ENCODE peak calls at places on chromosomes 16 and 17, in ten cellular contexts. One of them, this sample, is unnamed.

GRCh38 chr17:54903375-54903774 is 2.7 kb downstream of the TOM1L1 start:
- DNase-seq in bronchial epithelial cell: no peak
- DNase-seq in epithelial cell of esophagus: no peak
- DNase-seq in SK-N-SH: peak; percentile 72
- DNase-seq in fibroblast of lung: peak; percentile 23
- DNase-seq in HCT116: no peak
- DNase-seq in GM10248: no peak
- DNase-seq in AG10803: peak; percentile 60
- DNase-seq in breast epithelium: no peak
- DNase-seq in MCF 10A: no peak
- DNase-seq in this sample: no peak

GRCh38 chr16:89581045-89581695 is 5.6 kb downstream of the CPNE7 start:
- DNase-seq in bronchial epithelial cell: peak; percentile 71
- DNase-seq in MCF 10A: peak; percentile 66
- DNase-seq in epithelial cell of esophagus: peak; percentile 88
- DNase-seq in fibroblast of lung: peak; percentile 99
- DNase-seq in SK-N-SH: no peak
- DNase-seq in GM10248: no peak
- DNase-seq in HCT116: peak; percentile 66
- DNase-seq in breast epithelium: no peak
- DNase-seq in AG10803: peak; percentile 96
- DNase-seq in this sample: peak; percentile 95

GRCh38 chr17:16406742-16407674 is 8.4 kb upstream of the TRPV2 start:
- DNase-seq in SK-N-SH: peak; percentile 88
- DNase-seq in fibroblast of lung: peak; percentile 37
- DNase-seq in epithelial cell of esophagus: no peak
- DNase-seq in HCT116: no peak
- DNase-seq in AG10803: no peak
- DNase-seq in bronchial epithelial cell: no peak
- DNase-seq in GM10248: peak; percentile 73
- DNase-seq in breast epithelium: no peak
- DNase-seq in MCF 10A: no peak
- DNase-seq in this sample: no peak

GRCh38 chr17:80513892-80514291 is 30.7 kb upstream of the RPTOR start:
- DNase-seq in fibroblast of lung: peak; percentile 91
- DNase-seq in bronchial epithelial cell: no peak
- DNase-seq in GM10248: no peak
- DNase-seq in breast epithelium: no peak
- DNase-seq in HCT116: no peak
- DNase-seq in MCF 10A: no peak
- DNase-seq in epithelial cell of esophagus: peak; percentile 27
- DNase-seq in AG10803: peak; percentile 34
- DNase-seq in SK-N-SH: no peak
- DNase-seq in this sample: no peak

GRCh38 chr17:80471922-80472321 is 4.5 kb downstream of the NPTX1 start:
- DNase-seq in breast epithelium: no peak
- DNase-seq in HCT116: no peak
- DNase-seq in AG10803: no peak
- DNase-seq in fibroblast of lung: no peak
- DNase-seq in MCF 10A: no peak
- DNase-seq in epithelial cell of esophagus: no peak
- DNase-seq in GM10248: no peak
- DNase-seq in SK-N-SH: no peak
- DNase-seq in bronchial epithelial cell: no peak
- DNase-seq in this sample: no peak

GRCh38 chr17:61467416-61468262 is 15.4 kb downstream of the TBX4 start:
- DNase-seq in breast epithelium: peak; percentile 42
- DNase-seq in SK-N-SH: peak; percentile 76
- DNase-seq in AG10803: peak; percentile 40
- DNase-seq in fibroblast of lung: peak; percentile 53
- DNase-seq in HCT116: peak; percentile 59
- DNase-seq in bronchial epithelial cell: no peak
- DNase-seq in MCF 10A: peak; percentile 51
- DNase-seq in GM10248: no peak
- DNase-seq in epithelial cell of esophagus: peak; percentile 43
- DNase-seq in this sample: peak; percentile 66

GRCh38 chr17:27269978-27270377 is 23.9 kb upstream of the WSB1 start:
- DNase-seq in bronchial epithelial cell: no peak
- DNase-seq in HCT116: no peak
- DNase-seq in epithelial cell of esophagus: no peak
- DNase-seq in fibroblast of lung: no peak
- DNase-seq in breast epithelium: no peak
- DNase-seq in GM10248: no peak
- DNase-seq in SK-N-SH: no peak
- DNase-seq in AG10803: no peak
- DNase-seq in MCF 10A: no peak
- DNase-seq in this sample: no peak

GRCh38 chr17:67007266-67007665 is 37.1 kb upstream of the CACNG1 start:
- DNase-seq in fibroblast of lung: no peak
- DNase-seq in SK-N-SH: no peak
- DNase-seq in MCF 10A: no peak
- DNase-seq in HCT116: no peak
- DNase-seq in epithelial cell of esophagus: no peak
- DNase-seq in GM10248: no peak
- DNase-seq in bronchial epithelial cell: no peak
- DNase-seq in breast epithelium: no peak
- DNase-seq in AG10803: no peak
- DNase-seq in this sample: no peak

GRCh38 chr17:46154151-46154816 is 38.9 kb downstream of the KANSL1 start:
- DNase-seq in GM10248: no peak
- DNase-seq in AG10803: no peak
- DNase-seq in breast epithelium: no peak
- DNase-seq in fibroblast of lung: peak; percentile 70
- DNase-seq in bronchial epithelial cell: peak; percentile 30
- DNase-seq in HCT116: no peak
- DNase-seq in MCF 10A: no peak
- DNase-seq in SK-N-SH: no peak
- DNase-seq in epithelial cell of esophagus: no peak
- DNase-seq in this sample: no peak

DNA sequence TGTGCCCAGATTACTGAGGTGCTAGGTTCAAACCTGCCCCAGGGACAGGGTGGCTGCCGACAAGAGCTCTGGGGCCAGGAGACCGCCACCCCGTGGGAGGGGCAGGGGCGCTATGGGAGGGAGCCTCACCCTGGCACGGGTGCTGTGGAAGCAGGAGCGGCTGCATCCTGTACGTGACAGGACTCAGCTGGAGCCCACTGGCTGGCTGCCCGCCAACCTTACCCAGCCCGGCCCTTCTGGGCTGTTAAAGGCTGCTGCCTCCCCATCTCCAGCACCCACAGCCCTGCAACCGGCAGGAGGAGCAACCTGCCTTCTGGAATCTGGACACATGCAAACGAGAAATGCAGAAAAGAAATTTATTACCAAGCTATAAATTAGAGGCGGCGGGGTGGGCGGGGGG is 11.2 kb downstream of the PAM16 start:
- DNase-seq in bronchial epithelial cell: no peak
- DNase-seq in MCF 10A: no peak
- DNase-seq in SK-N-SH: peak; percentile 88
- DNase-seq in GM10248: no peak
- DNase-seq in fibroblast of lung: no peak
- DNase-seq in HCT116: no peak
- DNase-seq in epithelial cell of esophagus: no peak
- DNase-seq in breast epithelium: no peak
- DNase-seq in AG10803: peak; percentile 40
- DNase-seq in this sample: no peak
- TF ChIP-seq CTCF in bronchial epithelial cell: no peak
- TF ChIP-seq CTCF in MCF 10A: no peak
- TF ChIP-seq CTCF in SK-N-SH: no peak
- TF ChIP-seq CTCF in GM10248: no peak
- TF ChIP-seq CTCF in fibroblast of lung: peak; percentile 24
- TF ChIP-seq CTCF in HCT116: no peak
- TF ChIP-seq CTCF in epithelial cell of esophagus: peak; percentile 10
- TF ChIP-seq CTCF in breast epithelium: no peak
- TF ChIP-seq CTCF in AG10803: no peak
- TF ChIP-seq CTCF in this sample: peak; percentile 47

GRCh38 chr16:78163772-78164391 is 64.4 kb downstream of the WWOX start:
- DNase-seq in HCT116: no peak
- DNase-seq in fibroblast of lung: no peak
- DNase-seq in breast epithelium: no peak
- DNase-seq in GM10248: no peak
- DNase-seq in SK-N-SH: no peak
- DNase-seq in epithelial cell of esophagus: no peak
- DNase-seq in bronchial epithelial cell: no peak
- DNase-seq in MCF 10A: peak; percentile 14
- DNase-seq in AG10803: no peak
- DNase-seq in this sample: no peak
- TF ChIP-seq CTCF in HCT116: no peak
- TF ChIP-seq CTCF in fibroblast of lung: no peak
- TF ChIP-seq CTCF in breast epithelium: no peak
- TF ChIP-seq CTCF in GM10248: no peak
- TF ChIP-seq CTCF in SK-N-SH: no peak
- TF ChIP-seq CTCF in epithelial cell of esophagus: peak; percentile 11
- TF ChIP-seq CTCF in bronchial epithelial cell: peak; percentile 6
- TF ChIP-seq CTCF in MCF 10A: no peak
- TF ChIP-seq CTCF in AG10803: no peak
- TF ChIP-seq CTCF in this sample: peak; percentile 72

DNA sequence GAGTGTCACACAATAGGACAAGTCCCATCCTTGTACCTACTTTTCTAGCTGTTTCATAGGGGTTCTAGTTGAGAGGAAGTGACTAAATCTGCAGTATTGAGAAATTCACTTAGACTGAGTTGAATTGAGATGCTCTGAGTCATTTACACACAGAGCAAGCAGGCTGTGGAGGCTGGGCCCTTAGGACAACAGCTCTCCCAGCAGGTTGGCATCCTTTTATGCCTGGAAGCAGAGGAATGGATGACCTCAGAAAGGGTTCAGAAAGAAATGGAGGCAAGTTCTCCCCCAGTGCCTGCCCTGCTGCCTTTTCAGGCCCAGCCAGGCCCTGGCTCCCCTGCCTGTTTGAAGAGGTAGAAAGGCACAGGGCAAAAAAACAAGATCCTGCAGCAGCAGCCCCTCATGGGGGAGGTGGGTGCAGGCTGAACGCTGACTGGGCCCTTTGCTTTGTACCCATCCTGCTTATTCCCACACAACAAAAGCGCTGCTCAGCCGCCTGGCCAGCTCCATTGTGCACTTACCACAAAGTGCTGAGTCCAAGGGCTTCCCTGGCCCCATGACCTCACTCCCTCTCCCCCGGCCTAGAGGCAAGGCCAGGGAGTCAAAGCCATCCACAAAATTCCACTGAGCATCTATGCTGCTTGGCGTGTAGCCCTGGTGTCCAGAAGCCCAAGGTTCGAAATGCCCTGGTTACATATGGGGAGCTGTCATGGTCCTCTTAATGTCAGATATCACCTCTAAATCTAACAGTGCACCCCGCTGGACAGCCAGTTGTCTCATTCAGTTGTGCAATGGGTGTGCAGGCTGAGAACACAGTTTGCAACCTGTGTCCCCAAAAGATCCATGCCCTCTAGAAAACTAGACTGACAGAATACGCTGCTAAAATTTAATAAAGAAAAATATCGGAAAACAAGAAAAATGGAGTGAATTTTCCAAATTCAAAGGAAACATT is 5.4 kb upstream of the CRYBA1 start:
- DNase-seq in MCF 10A: peak; percentile 97
- DNase-seq in GM10248: no peak
- DNase-seq in fibroblast of lung: peak; percentile 98
- DNase-seq in HCT116: peak; percentile 74
- DNase-seq in bronchial epithelial cell: peak; percentile 99
- DNase-seq in AG10803: peak; percentile 97
- DNase-seq in breast epithelium: no peak
- DNase-seq in SK-N-SH: peak; percentile 39
- DNase-seq in epithelial cell of esophagus: peak; percentile 98
- DNase-seq in this sample: no peak
- TF ChIP-seq CTCF in MCF 10A: no peak
- TF ChIP-seq CTCF in GM10248: no peak
- TF ChIP-seq CTCF in fibroblast of lung: no peak
- TF ChIP-seq CTCF in HCT116: peak; percentile 23
- TF ChIP-seq CTCF in bronchial epithelial cell: peak; percentile 5
- TF ChIP-seq CTCF in AG10803: no peak
- TF ChIP-seq CTCF in breast epithelium: no peak
- TF ChIP-seq CTCF in SK-N-SH: peak; percentile 26
- TF ChIP-seq CTCF in epithelial cell of esophagus: no peak
- TF ChIP-seq CTCF in this sample: peak; percentile 37

DNA sequence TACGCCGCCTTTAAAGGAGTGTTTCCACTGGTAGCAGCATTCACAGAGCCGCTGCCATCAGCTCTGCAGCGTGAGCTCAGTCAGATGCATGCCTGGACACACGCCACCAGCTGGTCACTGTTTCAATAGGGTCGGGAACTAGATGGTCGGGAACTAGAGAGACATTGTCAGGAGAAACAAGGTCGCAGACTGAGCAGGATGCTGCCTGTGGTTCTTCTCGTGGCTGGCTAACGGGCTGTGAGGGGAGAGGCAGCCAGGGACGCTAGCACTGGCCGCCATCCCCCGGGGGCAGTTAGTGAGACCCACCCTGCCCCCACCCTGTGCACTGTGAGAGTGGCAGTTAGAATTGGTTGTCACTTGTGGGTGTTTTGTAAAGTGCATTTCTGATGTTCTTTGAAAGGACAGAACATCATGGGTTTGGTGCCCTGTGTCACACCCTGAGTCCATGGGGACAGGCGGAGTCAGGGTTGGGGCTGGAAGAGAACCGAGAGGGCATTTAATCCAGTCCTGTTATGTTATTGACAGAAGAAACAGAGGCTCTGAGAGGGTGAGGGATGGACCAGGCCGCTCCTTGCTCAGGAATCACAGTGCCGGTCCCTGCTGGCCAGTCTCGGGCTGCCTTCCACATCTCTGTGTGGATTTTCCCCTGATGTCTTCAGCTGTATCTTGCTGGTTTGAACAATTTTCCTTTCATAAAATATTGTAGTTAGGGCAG is 86.4 kb downstream of the SPECC1 start:
- DNase-seq in GM10248: no peak
- DNase-seq in SK-N-SH: peak; percentile 80
- DNase-seq in epithelial cell of esophagus: peak; percentile 43
- DNase-seq in HCT116: peak; percentile 22
- DNase-seq in MCF 10A: peak; percentile 16
- DNase-seq in AG10803: peak; percentile 35
- DNase-seq in bronchial epithelial cell: peak; percentile 38
- DNase-seq in breast epithelium: no peak
- DNase-seq in fibroblast of lung: peak; percentile 44
- DNase-seq in this sample: no peak
- TF ChIP-seq CTCF in GM10248: no peak
- TF ChIP-seq CTCF in SK-N-SH: peak; percentile 49
- TF ChIP-seq CTCF in epithelial cell of esophagus: peak; percentile 39
- TF ChIP-seq CTCF in HCT116: peak; percentile 35
- TF ChIP-seq CTCF in MCF 10A: no peak
- TF ChIP-seq CTCF in AG10803: peak; percentile 52
- TF ChIP-seq CTCF in bronchial epithelial cell: peak; percentile 47
- TF ChIP-seq CTCF in breast epithelium: peak; percentile 9
- TF ChIP-seq CTCF in fibroblast of lung: peak; percentile 23
- TF ChIP-seq CTCF in this sample: peak; percentile 78